ENCODE peak calls at places on chromosomes 2 and 18, in five cellular contexts. M is pulmonary artery endothelial cell, V is B cell, I is MV-4-11, Y is left ventricle myocardium inferior. W is an unnamed sample.

GRCh38 chr2:49224426-49225010 is 70.2 kb upstream of the FSHR start:
- DNase-seq in M (no peak), V (no peak), I (no peak), Y (peak), W (peak)

GRCh38 chr2:27071990-27072830 is 756 bp upstream of the OST4 start:
- DNase-seq in M (no peak), V (no peak), I (no peak), Y (peak), W (peak)

GRCh38 chr2:156589381-156590079 is 153.4 kb downstream of the GPD2 start:
- DNase-seq in M (peak), V (peak), I (peak), Y (no peak), W (no peak)

GRCh38 chr18:70181015-70181414 is 24.5 kb downstream of the RTTN start:
- DNase-seq in M (peak), V (no peak), I (no peak), Y (no peak), W (no peak)

GRCh38 chr2:179657068-179657467 is 204.3 kb downstream of the ZNF385B start:
- DNase-seq in M (no peak), V (no peak), I (no peak), Y (no peak), W (no peak)

GRCh38 chr2:113080134-113080533 is 12.4 kb downstream of the IL1F10 start:
- DNase-seq in M (no peak), V (no peak), I (peak), Y (no peak), W (no peak)

GRCh38 chr2:216651370-216651881 is 18.2 kb downstream of the IGFBP2 start:
- DNase-seq in M (no peak), V (no peak), I (peak), Y (no peak), W (no peak)

GRCh38 chr2:127034056-127034455 is 72.9 kb downstream of the BIN1 start:
- DNase-seq in M (no peak), V (peak), I (no peak), Y (no peak), W (no peak)

GRCh38 chr2:101036562-101036961 is 34.5 kb downstream of the RPL31 start:
- DNase-seq in M (no peak), V (no peak), I (peak), Y (no peak), W (no peak)

GRCh38 chr2:99695856-99696255 is 206.0 kb upstream of the REV1 start:
- DNase-seq in M (no peak), V (no peak), I (no peak), Y (no peak), W (no peak)

GRCh38 chr2:201183373-201183742 is 417 bp downstream of the CASP10 start:
- DNase-seq in M (no peak), V (no peak), I (no peak), Y (no peak), W (no peak)

GRCh38 chr2:237604960-237605359 is 14.4 kb upstream of the RAB17 start:
- DNase-seq in M (no peak), V (no peak), I (no peak), Y (no peak), W (no peak)

GRCh38 chr2:96679843-96680242 is 37.3 kb downstream of the FER1L5 start:
- DNase-seq in M (no peak), V (no peak), I (no peak), Y (no peak), W (peak)

GRCh38 chr2:157875720-157876065 is 437 bp downstream of the ACVR1 start:
- DNase-seq in M (no peak), V (peak), I (no peak), Y (peak), W (no peak)

GRCh38 chr18:71729611-71730010 is 814.5 kb downstream of the CBLN2 start:
- DNase-seq in M (no peak), V (no peak), I (no peak), Y (no peak), W (no peak)

GRCh38 chr18:79511671-79512301 is 116.1 kb downstream of the NFATC1 start:
- DNase-seq in M (no peak), V (peak), I (no peak), Y (no peak), W (no peak)

GRCh38 chr2:197286805-197287595 is 23.6 kb downstream of the ANKRD44 start:
- DNase-seq in M (peak), V (peak), I (peak), Y (no peak), W (peak)

GRCh38 chr2:197265931-197266330 is 44.6 kb downstream of the ANKRD44 start:
- DNase-seq in M (no peak), V (no peak), I (no peak), Y (no peak), W (no peak)

GRCh38 chr2:162022290-162022945 is 51.6 kb downstream of the DPP4 start:
- DNase-seq in M (no peak), V (no peak), I (no peak), Y (no peak), W (no peak)

GRCh38 chr2:220664272-220665107 is 907.6 kb downstream of the EPHA4 start:
- DNase-seq in M (no peak), V (no peak), I (no peak), Y (no peak), W (no peak)

GRCh38 chr2:6401301-6401700 is 464.4 kb downstream of the CMPK2 start:
- DNase-seq in M (no peak), V (no peak), I (no peak), Y (no peak), W (no peak)

GRCh38 chr2:142966281-142966680 is 88.8 kb downstream of the KYNU start:
- DNase-seq in M (no peak), V (no peak), I (no peak), Y (no peak), W (no peak)

GRCh38 chr18:79508565-79509535 is 113.1 kb downstream of the NFATC1 start:
- DNase-seq in M (no peak), V (peak), I (peak), Y (no peak), W (peak)

GRCh38 chr2:231597014-231597611 is 4.4 kb downstream of the TEX44 start:
- DNase-seq in M (no peak), V (peak), I (peak), Y (peak), W (peak)

GRCh38 chr2:16773080-16773713 is 107.6 kb upstream of the CYRIA start:
- DNase-seq in M (peak), V (peak), I (peak), Y (no peak), W (no peak)

GRCh38 chr2:219634951-219635751 is 7.7 kb downstream of the SLC4A3 start:
- DNase-seq in M (no peak), V (no peak), I (no peak), Y (no peak), W (peak)

GRCh38 chr2:120528693-120529076 is 182.7 kb downstream of the INHBB start:
- DNase-seq in M (no peak), V (no peak), I (no peak), Y (no peak), W (no peak)

GRCh38 chr2:113376935-113377445 is 60.5 kb upstream of the ZNG1B start:
- DNase-seq in M (no peak), V (no peak), I (no peak), Y (no peak), W (no peak)

GRCh38 chr2:28358668-28359201 is 33.9 kb upstream of the FOSL2 start:
- DNase-seq in M (no peak), V (no peak), I (no peak), Y (no peak), W (no peak)

GRCh38 chr2:216279011-216279410 is 93.3 kb downstream of the MARCHF4 start:
- DNase-seq in M (no peak), V (no peak), I (no peak), Y (no peak), W (no peak)

GRCh38 chr18:12393998-12394397 is 13.7 kb upstream of the PRELID3A start:
- DNase-seq in M (no peak), V (no peak), I (no peak), Y (no peak), W (no peak)

GRCh38 chr2:231671617-231672350 is 36.5 kb upstream of the PTMA start:
- DNase-seq in M (no peak), V (peak), I (no peak), Y (no peak), W (no peak)

GRCh38 chr2:224069172-224069571 is 30.1 kb upstream of the SERPINE2 start:
- DNase-seq in M (no peak), V (no peak), I (no peak), Y (peak), W (peak)

GRCh38 chr18:26089247-26090129 is 925 bp downstream of the SS18 start:
- DNase-seq in M (no peak), V (no peak), I (peak), Y (no peak), W (no peak)

GRCh38 chr2:126288362-126288761 is 367.6 kb upstream of the GYPC start:
- DNase-seq in M (no peak), V (no peak), I (no peak), Y (no peak), W (no peak)

GRCh38 chr2:22826658-22827165 is 558.3 kb upstream of the KLHL29 start:
- DNase-seq in M (no peak), V (no peak), I (no peak), Y (no peak), W (no peak)

W was measured in left cardiac atrium.